ENCODE peak calls at places on chromosomes 12 and 14, in eight cellular contexts. P is HepG2, A is PC-3, B is mesenchymal stem cell, M is neural progenitor cell, E is IMR-90, T is fibroblast of lung, D is MM.1S. Q is an unnamed sample.
A peak's percentile ranks its signal among the peaks of the same experiment; 100 is the strongest.

GRCh38 chr14:63542231-63542999 is 762 bp downstream of the PPP2R5E start:
- DNase-seq in P (no peak), A (peak; percentile 15), B (peak; percentile 38), M (peak; percentile 73), E (no peak), T (peak; percentile 21), D (no peak), Q (peak; percentile 34)

GRCh38 chr14:30610719-30611388 is 11.3 kb upstream of the SCFD1 start:
- DNase-seq in P (peak; percentile 75), A (peak; percentile 91), B (peak; percentile 70), M (no peak), E (peak; percentile 81), T (peak; percentile 72), D (no peak), Q (peak; percentile 26)

GRCh38 chr14:24353551-24354529 is 14.0 kb upstream of the RIPK3 start:
- DNase-seq in P (peak; percentile 72), A (peak; percentile 45), B (peak; percentile 87), M (no peak), E (peak; percentile 81), T (peak; percentile 34), D (no peak), Q (no peak)

GRCh38 chr12:32312049-32312670 is 87.2 kb upstream of the FGD4 start:
- DNase-seq in P (peak; percentile 42), A (peak; percentile 68), B (peak; percentile 71), M (peak; percentile 68), E (peak; percentile 72), T (peak; percentile 66), D (peak; percentile 66), Q (peak; percentile 16)

GRCh38 chr14:96802963-96803362 is 5.8 kb downstream of the VRK1 start:
- DNase-seq in P (no peak), A (no peak), B (no peak), M (no peak), E (no peak), T (no peak), D (no peak), Q (no peak)

GRCh38 chr14:99395904-99396530 is 84.6 kb downstream of the SETD3 start:
- DNase-seq in P (no peak), A (peak; percentile 83), B (peak; percentile 73), M (no peak), E (peak; percentile 54), T (peak; percentile 88), D (no peak), Q (no peak)

GRCh38 chr12:113896194-113896593 is 69.9 kb downstream of the RBM19 start:
- DNase-seq in P (no peak), A (no peak), B (no peak), M (peak; percentile 83), E (no peak), T (no peak), D (no peak), Q (no peak)

GRCh38 chr14:20690848-20691640 is 2.5 kb downstream of the ANG start:
- DNase-seq in P (peak; percentile 84), A (peak; percentile 86), B (peak; percentile 76), M (peak; percentile 76), E (peak; percentile 72), T (peak; percentile 58), D (peak; percentile 46), Q (peak; percentile 60)

GRCh38 chr12:27270148-27270547 is 26.1 kb downstream of the STK38L start:
- DNase-seq in P (no peak), A (no peak), B (no peak), M (no peak), E (no peak), T (no peak), D (no peak), Q (no peak)

GRCh38 chr12:6225630-6226001 is 25.4 kb downstream of the CD9 start:
- DNase-seq in P (no peak), A (no peak), B (no peak), M (no peak), E (no peak), T (peak; percentile 59), D (no peak), Q (no peak)

GRCh38 chr14:71703477-71703876 is 228.8 kb upstream of the RGS6 start:
- DNase-seq in P (no peak), A (no peak), B (peak; percentile 12), M (peak; percentile 11), E (peak; percentile 76), T (peak; percentile 83), D (no peak), Q (no peak)

GRCh38 chr14:21095430-21096205 is 2.8 kb downstream of the ZNF219 start:
- DNase-seq in P (no peak), A (no peak), B (no peak), M (peak; percentile 78), E (peak; percentile 51), T (peak; percentile 32), D (no peak), Q (no peak)

GRCh38 chr12:26874501-26875296 is 41.7 kb upstream of the ITPR2 start:
- DNase-seq in P (no peak), A (no peak), B (peak; percentile 73), M (no peak), E (no peak), T (no peak), D (peak; percentile 33), Q (no peak)

GRCh38 chr12:75099215-75099614 is 110.4 kb downstream of the KCNC2 start:
- DNase-seq in P (no peak), A (no peak), B (no peak), M (no peak), E (no peak), T (peak; percentile 7), D (peak; percentile 66), Q (no peak)

GRCh38 chr14:77023001-77023996 is 5.2 kb downstream of the IRF2BPL start:
- DNase-seq in P (peak; percentile 97), A (peak; percentile 61), B (peak; percentile 62), M (peak; percentile 70), E (peak; percentile 38), T (peak; percentile 72), D (no peak), Q (no peak)

GRCh38 chr12:94643585-94643984 is 6.8 kb downstream of the TMCC3 start:
- DNase-seq in P (no peak), A (peak; percentile 6), B (no peak), M (no peak), E (no peak), T (no peak), D (no peak), Q (no peak)

GRCh38 chr14:60720962-60721330 is 3.2 kb downstream of the SIX4 start:
- DNase-seq in P (peak; percentile 9), A (no peak), B (no peak), M (peak; percentile 30), E (no peak), T (no peak), D (no peak), Q (no peak)
- H3K9ac ChIP-seq in P (peak overlapping the region; percentile 62), A (peak overlapping the region; percentile 38), B (peak overlapping the region; percentile 44), M (no peak overlapping the region), E (peak overlapping the region; percentile 80), T (no peak overlapping the region), D (no peak overlapping the region), Q (no peak overlapping the region)

GRCh38 chr12:57899010-57899662 is 42.2 kb upstream of the ATP23 start:
- DNase-seq in P (no peak), A (peak; percentile 70), B (peak; percentile 72), M (no peak), E (peak; percentile 81), T (peak; percentile 69), D (peak; percentile 94), Q (peak; percentile 51)
- H3K4me2 ChIP-seq in P (no peak overlapping the region), A (peak overlapping the region; percentile 70), B (no peak overlapping the region), M (no peak overlapping the region), E (peak overlapping the region; percentile 60), T (peak overlapping the region; percentile 9), D (peak overlapping the region; percentile 84), Q (no peak overlapping the region)

DNA sequence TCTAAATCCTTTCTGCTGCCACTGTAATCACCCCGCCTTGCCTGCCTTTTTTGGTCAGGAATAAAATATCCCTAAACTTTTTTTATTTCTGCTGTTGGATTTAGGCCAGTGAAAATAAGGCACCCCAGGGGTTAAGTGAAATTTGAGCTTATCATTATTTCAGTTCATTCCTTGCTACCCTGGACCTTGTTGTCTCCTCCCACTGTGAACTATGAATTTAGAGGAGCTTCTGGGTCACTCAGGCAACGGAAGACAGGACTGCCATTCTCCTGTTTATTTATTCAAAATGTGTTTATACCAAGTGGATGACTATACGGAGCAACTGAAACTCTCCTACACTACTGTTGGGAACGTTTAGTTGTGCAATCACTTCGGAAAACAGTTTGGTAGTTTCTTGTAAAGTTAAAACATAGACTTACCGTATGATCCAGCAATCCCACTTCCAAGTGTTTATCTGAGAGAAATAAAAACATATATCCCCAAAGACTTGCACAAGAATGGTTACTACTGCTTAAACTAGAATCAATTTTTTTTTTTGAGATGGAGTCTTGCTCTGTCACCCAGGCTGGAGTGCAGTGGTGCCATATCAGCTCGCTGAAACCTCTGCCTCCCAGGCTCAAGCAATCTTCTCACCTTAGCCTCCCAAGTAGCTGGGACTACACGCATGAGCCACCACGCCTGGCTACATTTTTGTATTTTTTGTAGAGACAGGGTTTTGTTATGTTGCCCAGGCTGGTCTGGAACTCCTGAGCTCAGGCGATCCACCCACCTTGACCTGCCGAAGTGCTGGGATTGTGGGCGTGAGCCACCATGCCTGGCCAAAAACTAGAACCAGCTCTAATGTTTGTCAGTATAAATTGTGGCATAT is 2.3 kb upstream of the TRAFD1 start:
- DNase-seq in P (peak; percentile 72), A (no peak), B (peak; percentile 96), M (no peak), E (peak; percentile 98), T (peak; percentile 59), D (no peak), Q (no peak)
- H3K9ac ChIP-seq in P (peak overlapping the region; percentile 58), A (no peak overlapping the region), B (peak overlapping the region; percentile 67), M (no peak overlapping the region), E (peak overlapping the region; percentile 54), T (no peak overlapping the region), D (no peak overlapping the region), Q (no peak overlapping the region)

GRCh38 chr12:70663838-70664237 is 26.6 kb upstream of the PTPRB start:
- DNase-seq in P (no peak), A (no peak), B (no peak), M (no peak), E (no peak), T (no peak), D (no peak), Q (no peak)
- H3K4me2 ChIP-seq in P (no peak overlapping the region), A (no peak overlapping the region), B (no peak overlapping the region), M (peak overlapping the region; percentile 75), E (no peak overlapping the region), T (no peak overlapping the region), D (no peak overlapping the region), Q (no peak overlapping the region)

GRCh38 chr12:16588812-16589211 is 17.1 kb downstream of the LMO3 start:
- DNase-seq in P (no peak), A (no peak), B (no peak), M (no peak), E (peak; percentile 19), T (peak; percentile 78), D (no peak), Q (no peak)

GRCh38 chr12:16587514-16587913 is 18.4 kb downstream of the LMO3 start:
- DNase-seq in P (no peak), A (no peak), B (no peak), M (no peak), E (no peak), T (no peak), D (no peak), Q (no peak)

GRCh38 chr12:16585781-16586180 is 20.2 kb downstream of the LMO3 start:
- DNase-seq in P (no peak), A (no peak), B (no peak), M (no peak), E (no peak), T (no peak), D (no peak), Q (no peak)

GRCh38 chr12:16587110-16587453 is 18.9 kb downstream of the LMO3 start:
- DNase-seq in P (no peak), A (no peak), B (no peak), M (no peak), E (no peak), T (no peak), D (no peak), Q (no peak)

GRCh38 chr12:16586350-16587109 is 19.4 kb downstream of the LMO3 start:
- DNase-seq in P (no peak), A (no peak), B (no peak), M (no peak), E (peak; percentile 64), T (peak; percentile 90), D (no peak), Q (no peak)
- H3K9ac ChIP-seq in P (no peak overlapping the region), A (no peak overlapping the region), B (peak overlapping the region; percentile 77), M (no peak overlapping the region), E (no peak overlapping the region), T (no peak overlapping the region), D (no peak overlapping the region), Q (no peak overlapping the region)